ENCODE peak calls at places on chromosomes 12 and 14, in nine cellular contexts. K is lower leg skin, H is A549, M is tibial nerve, N is GM06990, G is mesenchymal stem cell, V is skeletal muscle cell, O is coronary artery, Y is kidney epithelial cell. T is an unnamed sample.
A peak's percentile ranks its signal among the peaks of the same experiment; 100 is the strongest.

GRCh38 chr14:96309128-96309906 is 53.3 kb downstream of the BDKRB1 start:
- DNase-seq in K (no peak), H (peak; percentile 13), M (no peak), N (no peak), G (no peak), V (no peak), O (no peak), Y (peak; percentile 93), T (no peak)

GRCh38 chr14:75044760-75045159 is 6.5 kb downstream of the MLH3 start:
- DNase-seq in K (no peak), H (no peak), M (no peak), N (no peak), G (no peak), V (no peak), O (no peak), Y (no peak), T (no peak)

GRCh38 chr12:30568453-30568852 is 127.2 kb downstream of the IPO8 start:
- DNase-seq in K (no peak), H (no peak), M (no peak), N (no peak), G (no peak), V (no peak), O (no peak), Y (no peak), T (no peak)

GRCh38 chr14:21454843-21455550 is 926 bp downstream of the CHD8 start:
- DNase-seq in K (no peak), H (no peak), M (no peak), N (no peak), G (peak; percentile 15), V (no peak), O (no peak), Y (no peak), T (no peak)

GRCh38 chr14:67674139-67674479 is 323 bp downstream of the VTI1B start:
- DNase-seq in K (peak; percentile 63), H (peak; percentile 80), M (peak; percentile 23), N (no peak), G (peak; percentile 80), V (no peak), O (peak; percentile 78), Y (no peak), T (no peak)

GRCh38 chr12:30201301-30202160 is 417.8 kb upstream of the TMTC1 start:
- DNase-seq in K (no peak), H (no peak), M (no peak), N (no peak), G (peak; percentile 6), V (no peak), O (no peak), Y (no peak), T (no peak)

GRCh38 chr14:51004801-51005526 is 60.7 kb upstream of the PYGL start:
- DNase-seq in K (no peak), H (peak; percentile 63), M (no peak), N (no peak), G (peak; percentile 57), V (no peak), O (no peak), Y (peak; percentile 64), T (no peak)

GRCh38 chr14:40887912-40888311 is 718.8 kb upstream of the LRFN5 start:
- DNase-seq in K (no peak), H (no peak), M (no peak), N (no peak), G (no peak), V (no peak), O (no peak), Y (no peak), T (no peak)

GRCh38 chr14:89293349-89293916 is 123.6 kb downstream of the FOXN3 start:
- DNase-seq in K (no peak), H (no peak), M (no peak), N (no peak), G (no peak), V (no peak), O (no peak), Y (no peak), T (no peak)

GRCh38 chr12:105659355-105660075 is 329.0 kb downstream of the C12orf75 start:
- DNase-seq in K (peak; percentile 37), H (no peak), M (peak; percentile 44), N (no peak), G (no peak), V (peak; percentile 33), O (no peak), Y (peak; percentile 14), T (no peak)

GRCh38 chr14:70186826-70187483 is 1.8 kb downstream of the SLC8A3 start:
- DNase-seq in K (no peak), H (no peak), M (no peak), N (peak; percentile 61), G (no peak), V (peak; percentile 20), O (no peak), Y (no peak), T (no peak)

GRCh38 chr14:22177870-22178269 is 411.2 kb downstream of the DAD1 start:
- DNase-seq in K (no peak), H (no peak), M (no peak), N (no peak), G (no peak), V (no peak), O (no peak), Y (no peak), T (no peak)

GRCh38 chr14:95480109-95480886 is 36.2 kb downstream of the SYNE3 start:
- DNase-seq in K (peak; percentile 80), H (no peak), M (peak; percentile 75), N (peak; percentile 63), G (peak; percentile 53), V (no peak), O (peak; percentile 85), Y (no peak), T (no peak)

GRCh38 chr12:62335801-62336200 is 75.6 kb downstream of the USP15 start:
- DNase-seq in K (no peak), H (no peak), M (no peak), N (no peak), G (no peak), V (no peak), O (no peak), Y (no peak), T (no peak)

GRCh38 chr14:49908433-49908782 is 15.5 kb downstream of the ARF6 start:
- DNase-seq in K (no peak), H (peak; percentile 33), M (no peak), N (no peak), G (no peak), V (no peak), O (no peak), Y (no peak), T (no peak)

DNA sequence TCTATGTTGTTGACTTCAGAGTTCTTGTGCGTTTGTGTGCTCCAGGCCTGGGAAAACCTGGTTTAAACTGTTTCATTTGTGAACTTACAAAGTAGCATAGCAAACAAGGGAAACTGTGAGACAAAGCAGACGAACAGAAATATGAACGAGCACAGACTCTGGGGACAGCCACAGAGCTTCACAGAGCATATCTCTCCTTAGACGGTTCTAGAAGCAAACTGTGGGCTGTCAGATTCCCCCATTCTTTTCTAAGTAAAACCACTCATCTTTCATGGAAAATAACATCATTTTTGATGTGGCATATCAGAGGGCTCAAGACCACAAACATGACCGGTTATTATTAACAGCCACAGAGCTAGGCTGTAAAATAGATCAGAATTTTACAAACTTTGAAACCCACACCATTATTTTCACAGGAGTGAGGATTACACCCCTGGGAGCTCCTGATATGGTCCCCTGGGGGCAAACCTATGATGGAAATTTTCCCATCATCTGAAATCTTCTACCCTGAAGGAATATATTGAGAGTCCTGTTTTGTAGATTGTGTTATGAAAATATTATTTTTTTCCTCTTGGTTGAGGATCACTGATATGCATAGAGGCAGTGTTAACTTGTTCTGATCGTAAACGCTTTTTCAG is 102.0 kb downstream of the ADGRD1 start:
- DNase-seq in K (no peak), H (no peak), M (no peak), N (no peak), G (no peak), V (no peak), O (no peak), Y (no peak), T (no peak)
- H3K4me3 ChIP-seq in K (no peak overlapping the region), H (no peak overlapping the region), M (no peak overlapping the region), N (no peak overlapping the region), G (no peak overlapping the region), V (no peak overlapping the region), O (no peak overlapping the region), Y (no peak overlapping the region), T (no peak overlapping the region)

GRCh38 chr14:92704821-92705220 is 43.6 kb downstream of the LGMN start:
- DNase-seq in K (no peak), H (no peak), M (no peak), N (no peak), G (no peak), V (no peak), O (peak; percentile 64), Y (no peak), T (no peak)
- H3K4me3 ChIP-seq in K (no peak overlapping the region), H (no peak overlapping the region), M (no peak overlapping the region), N (no peak overlapping the region), G (no peak overlapping the region), V (no peak overlapping the region), O (no peak overlapping the region), Y (no peak overlapping the region), T (no peak overlapping the region)

DNA sequence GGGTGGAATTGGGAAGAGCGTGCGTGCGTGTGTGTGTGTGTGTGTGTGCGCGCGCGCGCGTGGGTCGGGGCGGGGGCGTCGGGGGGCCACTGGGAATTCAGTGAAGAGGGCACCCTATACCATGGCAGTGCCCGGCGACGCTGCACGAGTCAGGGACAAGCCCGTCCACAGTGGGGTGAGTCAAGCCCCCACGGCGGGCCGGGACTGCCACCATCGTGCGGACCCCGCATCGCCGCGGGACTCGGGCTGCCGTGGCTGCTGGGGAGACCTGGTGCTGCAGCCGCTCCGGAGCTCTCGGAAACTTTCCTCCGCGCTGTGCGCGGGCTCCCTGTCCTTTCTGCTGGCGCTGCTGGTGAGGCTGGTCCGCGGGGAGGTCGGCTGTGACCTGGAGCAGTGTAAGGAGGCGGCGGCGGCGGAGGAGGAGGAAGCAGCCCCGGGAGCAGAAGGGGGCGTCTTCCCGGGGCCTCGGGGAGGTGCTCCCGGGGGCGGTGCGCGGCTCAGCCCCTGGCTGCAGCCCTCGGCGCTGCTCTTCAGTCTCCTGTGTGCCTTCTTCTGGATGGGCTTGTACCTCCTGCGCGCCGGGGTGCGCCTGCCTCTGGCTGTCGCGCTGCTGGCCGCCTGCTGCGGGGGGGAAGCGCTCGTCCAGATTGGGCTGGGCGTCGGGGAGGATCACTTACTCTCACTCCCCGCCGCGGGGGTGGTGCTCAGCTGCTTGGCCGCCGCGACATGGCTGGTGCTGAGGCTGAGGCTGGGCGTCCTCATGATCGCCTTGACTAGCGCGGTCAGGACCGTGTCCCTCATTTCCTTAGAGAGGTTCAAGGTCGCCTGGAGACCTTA is 1.0 kb downstream of the PDE3A start:
- DNase-seq in K (peak; percentile 20), H (peak; percentile 21), M (peak; percentile 44), N (peak; percentile 9), G (peak; percentile 76), V (peak; percentile 26), O (peak; percentile 93), Y (no peak), T (no peak)
- H3K4me3 ChIP-seq in K (peak overlapping the region; percentile 21), H (peak overlapping the region; percentile 75), M (peak overlapping the region; percentile 75), N (no peak overlapping the region), G (peak overlapping the region; percentile 89), V (peak overlapping the region; percentile 66), O (peak overlapping the region; percentile 83), Y (peak overlapping the region; percentile 69), T (peak overlapping the region; percentile 59)

DNA sequence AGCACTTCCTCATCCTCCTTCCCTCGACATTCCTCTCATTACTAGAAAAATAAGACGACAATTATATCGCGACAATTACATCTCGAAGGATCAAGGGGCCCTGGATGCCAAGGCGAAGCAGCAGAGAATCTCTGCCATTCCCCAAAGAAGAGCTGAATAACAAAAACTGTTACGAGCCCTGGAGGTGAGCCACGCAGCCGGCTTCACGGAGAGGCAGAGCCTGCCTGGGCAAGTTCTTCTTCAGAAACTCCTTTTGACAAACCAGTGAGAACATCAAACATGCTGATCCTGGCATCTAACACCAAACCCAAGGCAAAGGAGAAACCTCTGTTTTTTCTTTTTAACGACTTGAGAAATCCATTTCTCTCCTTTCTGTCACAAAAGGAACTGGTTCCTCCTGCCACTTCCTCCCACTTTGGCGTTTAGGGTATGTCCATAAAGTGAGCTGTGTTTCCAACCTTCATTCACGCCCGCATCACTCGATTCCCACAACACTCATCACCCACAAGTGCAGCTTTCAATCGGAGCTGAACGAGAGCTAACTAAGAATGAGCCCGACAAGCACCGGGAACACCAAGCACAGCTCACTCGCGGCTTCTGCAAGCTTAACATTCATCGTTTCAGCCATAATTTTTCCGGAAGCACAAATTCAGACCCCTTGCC is 21.5 kb downstream of the CCDC88C start:
- DNase-seq in K (no peak), H (no peak), M (no peak), N (no peak), G (no peak), V (no peak), O (no peak), Y (no peak), T (no peak)
- H3K4me3 ChIP-seq in K (no peak overlapping the region), H (no peak overlapping the region), M (no peak overlapping the region), N (no peak overlapping the region), G (no peak overlapping the region), V (no peak overlapping the region), O (no peak overlapping the region), Y (no peak overlapping the region), T (no peak overlapping the region)

T was measured in astrocyte of the cerebellum.